ENCODE peak calls at places on chromosomes 11 and 22, in six cellular contexts. B is WTC11, Q is IMR-90, N is SK-N-SH, J is H1, G is K562. U is an unnamed sample.

GRCh38 chr11:104451193-104451592 is 287.2 kb upstream of the PDGFD start:
- DNase-seq in B (no peak), Q (no peak), N (no peak), J (no peak), G (no peak), U (no peak)

GRCh38 chr22:19970479-19971275 is 29.1 kb upstream of the TXNRD2 start:
- DNase-seq in B (peak), Q (peak), N (peak), J (no peak), G (peak), U (peak)

GRCh38 chr11:72584293-72584921 is 89.8 kb downstream of the PDE2A start:
- DNase-seq in B (peak), Q (peak), N (no peak), J (no peak), G (no peak), U (no peak)

GRCh38 chr22:45878051-45878764 is 98.8 kb downstream of the WNT7B start:
- DNase-seq in B (no peak), Q (no peak), N (no peak), J (no peak), G (no peak), U (no peak)

GRCh38 chr22:38756631-38757463 is 1.0 kb upstream of the SUN2 start:
- DNase-seq in B (no peak), Q (no peak), N (no peak), J (no peak), G (peak), U (no peak)

GRCh38 chr11:36312593-36312990 is 16.5 kb downstream of the PRR5L start:
- DNase-seq in B (no peak), Q (peak), N (no peak), J (no peak), G (no peak), U (no peak)

GRCh38 chr11:101915811-101916291 is 471 bp downstream of the ANGPTL5 start:
- DNase-seq in B (no peak), Q (peak), N (peak), J (no peak), G (no peak), U (peak)

GRCh38 chr11:19777032-19777341 is 64.3 kb downstream of the NAV2 start:
- DNase-seq in B (peak), Q (no peak), N (peak), J (no peak), G (no peak), U (peak)

GRCh38 chr22:49933236-49933921 is 14.9 kb downstream of the CRELD2 start:
- DNase-seq in B (no peak), Q (no peak), N (peak), J (no peak), G (peak), U (no peak)

GRCh38 chr22:28435271-28435825 is 244.3 kb downstream of the TTC28 start:
- DNase-seq in B (no peak), Q (no peak), N (no peak), J (no peak), G (no peak), U (no peak)

GRCh38 chr11:92979176-92979575 is 9.7 kb downstream of the MTNR1B start:
- DNase-seq in B (no peak), Q (peak), N (peak), J (no peak), G (no peak), U (no peak)

GRCh38 chr22:24937114-24937513 is 9.4 kb downstream of the LHFPL7 start:
- DNase-seq in B (peak), Q (no peak), N (peak), J (no peak), G (peak), U (peak)

GRCh38 chr11:8732748-8733241 is 50.2 kb downstream of the RPL27A start:
- DNase-seq in B (no peak), Q (peak), N (no peak), J (no peak), G (no peak), U (no peak)

GRCh38 chr11:93467054-93467453 is 76.1 kb downstream of the SMCO4 start:
- DNase-seq in B (no peak), Q (no peak), N (no peak), J (no peak), G (no peak), U (no peak)

DNA sequence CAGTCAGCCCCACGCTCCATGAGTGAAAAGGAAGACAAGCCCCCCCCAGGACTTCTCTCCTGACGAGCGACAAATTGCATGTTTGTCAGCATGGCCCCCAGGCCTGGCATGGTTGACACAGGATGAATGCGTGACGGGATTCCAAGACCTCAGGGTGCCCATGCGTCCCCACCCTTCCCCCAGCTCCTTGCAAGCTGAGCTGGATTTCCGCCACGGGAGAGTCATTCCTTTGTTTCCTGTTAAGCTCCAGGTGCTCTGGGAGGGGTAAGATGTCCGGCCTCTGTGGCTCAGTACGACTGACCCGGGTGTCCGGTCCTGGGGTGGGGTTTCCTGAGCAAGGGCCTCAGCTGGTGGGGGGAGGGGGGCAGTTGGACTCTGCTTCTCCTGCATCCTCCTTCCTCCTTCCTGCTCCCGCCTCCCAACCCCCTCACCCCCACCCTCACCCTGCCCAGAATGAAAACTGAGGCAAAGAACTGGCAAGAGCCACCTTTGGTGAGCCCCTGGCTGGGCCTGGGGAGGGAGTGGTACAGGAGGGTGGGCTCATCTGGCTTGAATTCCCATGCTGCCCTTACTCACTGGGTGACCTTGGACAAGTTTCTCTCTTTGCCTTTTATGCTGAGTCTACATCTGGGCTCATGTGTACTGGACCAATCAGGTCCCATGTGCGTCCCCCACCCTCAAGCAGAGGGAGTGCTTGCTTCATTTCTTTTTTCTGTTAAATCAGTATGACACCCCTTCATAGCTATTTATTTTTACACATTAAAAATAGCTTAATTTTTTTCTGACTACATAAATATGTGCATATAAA is 2.5 kb downstream of the CDC42EP2 start:
- DNase-seq in B (peak), Q (peak), N (no peak), J (no peak), G (peak), U (no peak)
- TF ChIP-seq USF2 in B (no peak), Q (no peak), N (no peak), J (no peak), G (no peak), U (no peak)

GRCh38 chr11:4060182-4060923 is 34.2 kb upstream of the RRM1 start:
- DNase-seq in B (no peak), Q (no peak), N (no peak), J (no peak), G (no peak), U (no peak)
- TF ChIP-seq USF2 in B (no peak), Q (no peak), N (no peak), J (no peak), G (no peak), U (no peak)

GRCh38 chr11:124276081-124276480 is 19.9 kb downstream of the OR8G5 start:
- DNase-seq in B (no peak), Q (peak), N (no peak), J (no peak), G (peak), U (no peak)
- TF ChIP-seq USF2 in B (no peak), Q (no peak), N (no peak), J (no peak), G (no peak), U (no peak)

GRCh38 chr11:17693531-17693930 is 25.8 kb upstream of the MYOD1 start:
- DNase-seq in B (no peak), Q (no peak), N (no peak), J (no peak), G (no peak), U (no peak)
- TF ChIP-seq USF2 in B (no peak), Q (no peak), N (no peak), J (no peak), G (no peak), U (no peak)

GRCh38 chr22:42330953-42331525 is 60.6 kb upstream of the TCF20 start:
- DNase-seq in B (no peak), Q (no peak), N (no peak), J (no peak), G (no peak), U (no peak)
- TF ChIP-seq USF2 in B (no peak), Q (no peak), N (no peak), J (no peak), G (no peak), U (no peak)

GRCh38 chr11:2703487-2704141 is 3.8 kb upstream of the KCNQ1OT1 start:
- DNase-seq in B (no peak), Q (no peak), N (no peak), J (no peak), G (no peak), U (no peak)
- TF ChIP-seq USF2 in B (no peak), Q (no peak), N (no peak), J (no peak), G (no peak), U (no peak)

GRCh38 chr11:85806876-85807275 is 4.1 kb downstream of the SYTL2 start:
- DNase-seq in B (no peak), Q (no peak), N (no peak), J (no peak), G (no peak), U (no peak)
- TF ChIP-seq USF2 in B (no peak), Q (no peak), N (no peak), J (no peak), G (no peak), U (no peak)

GRCh38 chr11:128349650-128350296 is 237.6 kb downstream of the ETS1 start:
- DNase-seq in B (no peak), Q (no peak), N (no peak), J (no peak), G (no peak), U (no peak)

GRCh38 chr11:128356992-128357391 is 230.4 kb downstream of the ETS1 start:
- DNase-seq in B (no peak), Q (no peak), N (peak), J (no peak), G (no peak), U (no peak)

GRCh38 chr11:128355558-128355957 is 231.8 kb downstream of the ETS1 start:
- DNase-seq in B (no peak), Q (no peak), N (no peak), J (no peak), G (no peak), U (no peak)

GRCh38 chr11:128351168-128351567 is 236.2 kb downstream of the ETS1 start:
- DNase-seq in B (no peak), Q (no peak), N (no peak), J (no peak), G (no peak), U (no peak)

GRCh38 chr11:128354476-128354875 is 232.9 kb downstream of the ETS1 start:
- DNase-seq in B (no peak), Q (peak), N (no peak), J (no peak), G (no peak), U (no peak)
- TF ChIP-seq USF2 in B (no peak), Q (no peak), N (no peak), J (no peak), G (no peak), U (no peak)

GRCh38 chr11:122115520-122116343 is at the start of gene BLID:
- DNase-seq in B (peak), Q (peak), N (no peak), J (no peak), G (peak), U (no peak)
- TF ChIP-seq USF2 in B (no peak), Q (no peak), N (no peak), J (no peak), G (no peak), U (no peak)

DNA sequence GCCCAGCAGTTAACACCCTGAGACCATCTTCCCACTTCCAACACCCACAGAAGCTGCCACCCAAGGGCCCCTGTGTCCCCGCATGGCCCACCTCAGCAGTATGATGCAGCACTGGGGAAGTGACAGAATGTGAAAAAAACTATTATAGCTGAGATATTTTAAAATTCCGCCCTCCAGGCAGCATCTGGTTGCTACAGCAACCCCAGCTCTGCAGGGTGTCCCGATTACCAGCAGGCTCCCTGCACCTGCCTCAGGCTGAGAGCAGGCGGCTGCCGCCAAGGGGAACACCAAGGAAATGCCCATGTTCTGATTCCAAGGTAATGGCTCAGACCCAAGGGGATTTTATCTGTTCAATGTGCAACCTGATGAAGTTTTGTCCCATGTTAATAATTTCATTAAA is 10.5 kb upstream of the TMEM121B start:
- DNase-seq in B (peak), Q (no peak), N (no peak), J (peak), G (no peak), U (no peak)
- TF ChIP-seq USF2 in B (no peak), Q (no peak), N (no peak), J (no peak), G (no peak), U (no peak)